ENCODE peak calls at places on chromosome 14, in nine cellular contexts. P is esophagus squamous epithelium; W is BJ; L is CD4-positive, alpha-beta T cell; F is progenitor cell of endocrine pancreas; J is heart right ventricle; X is uterus; B is AG10803; U is neural crest cell. Q is an unnamed sample.
A peak's percentile ranks its signal among the peaks of the same experiment; 100 is the strongest.

GRCh38 chr14:99663716-99664635 is 19.0 kb downstream of the HHIPL1 start:
- DNase-seq in P (no peak), J (no peak), L (no peak), X (no peak), F (no peak), U (peak; percentile 64), B (no peak), W (no peak), Q (no peak)

GRCh38 chr14:99655521-99655920 is 10.6 kb downstream of the HHIPL1 start:
- DNase-seq in P (no peak), W (no peak), U (no peak), X (no peak), B (peak; percentile 31), J (no peak), L (no peak), F (no peak), Q (no peak)

GRCh38 chr14:50091240-50091914 is 25.0 kb downstream of the VCPKMT start:
- DNase-seq in P (no peak), B (no peak), L (no peak), X (no peak), W (no peak), F (no peak), U (no peak), J (no peak), Q (no peak)

GRCh38 chr14:67646136-67646535 is 26.4 kb downstream of the ARG2 start:
- DNase-seq in P (no peak), J (no peak), X (no peak), W (no peak), L (no peak), B (no peak), U (no peak), F (no peak), Q (no peak)

GRCh38 chr14:61525293-61526011 is 169.9 kb upstream of the HIF1A start:
- DNase-seq in J (peak; percentile 52), P (peak; percentile 13), L (peak; percentile 31), F (no peak), W (no peak), X (peak; percentile 50), B (peak; percentile 65), U (no peak), Q (peak; percentile 59)

GRCh38 chr14:56129941-56130340 is 11.7 kb downstream of the PELI2 start:
- DNase-seq in P (no peak), L (no peak), F (no peak), U (no peak), X (no peak), B (no peak), W (no peak), J (peak; percentile 28), Q (no peak)

GRCh38 chr14:95891742-95892141 is 15.1 kb downstream of the TUNAR start:
- DNase-seq in U (no peak), P (no peak), B (peak; percentile 80), W (peak; percentile 26), J (no peak), F (no peak), L (no peak), X (no peak), Q (peak; percentile 94)

GRCh38 chr14:103762011-103762410 is 46.4 kb downstream of the ZFYVE21 start:
- DNase-seq in J (no peak), W (no peak), U (no peak), B (peak; percentile 8), L (no peak), F (no peak), X (no peak), P (no peak), Q (no peak)

GRCh38 chr14:24828486-24828885 is 194.5 kb upstream of the GZMB start:
- DNase-seq in J (no peak), B (peak; percentile 47), U (no peak), F (no peak), L (no peak), P (no peak), X (no peak), W (no peak), Q (peak; percentile 37)

GRCh38 chr14:23442721-23443356 is 7.4 kb upstream of the MYH7 start:
- DNase-seq in L (no peak), X (no peak), P (no peak), B (no peak), W (no peak), F (no peak), U (no peak), J (peak; percentile 73), Q (no peak)

GRCh38 chr14:29607129-29607528 is 320.5 kb downstream of the PRKD1 start:
- DNase-seq in B (no peak), L (no peak), F (no peak), J (no peak), P (no peak), U (no peak), X (no peak), W (no peak), Q (no peak)

GRCh38 chr14:88380405-88380804 is 5.1 kb upstream of the SPATA7 start:
- DNase-seq in X (no peak), L (no peak), B (peak; percentile 6), J (no peak), P (no peak), F (no peak), U (no peak), W (no peak), Q (no peak)
- TF ChIP-seq CTCF in X (no peak), L (no peak), B (peak; percentile 27), J (no peak), P (peak; percentile 5), F (peak; percentile 19), U (peak; percentile 43), W (no peak), Q (peak; percentile 34)

GRCh38 chr14:105374389-105374788 is 23.9 kb upstream of the TEX22 start:
- DNase-seq in J (no peak), B (no peak), P (no peak), W (no peak), L (no peak), F (no peak), X (no peak), U (no peak), Q (no peak)
- TF ChIP-seq CTCF in J (no peak), B (no peak), P (no peak), W (no peak), L (no peak), F (no peak), X (no peak), U (no peak), Q (no peak)

GRCh38 chr14:60327447-60328331 is 78.7 kb downstream of the PPM1A start:
- DNase-seq in L (peak; percentile 1), X (peak; percentile 43), F (peak; percentile 21), U (no peak), P (no peak), J (peak; percentile 11), W (no peak), B (peak; percentile 4), Q (no peak)
- TF ChIP-seq CTCF in L (no peak), X (no peak), F (peak; percentile 31), U (no peak), P (no peak), J (no peak), W (no peak), B (no peak), Q (no peak)

GRCh38 chr14:106094654-106095189 is 568.3 kb downstream of the TMEM121 start:
- DNase-seq in J (no peak), P (no peak), W (no peak), B (no peak), L (peak; percentile 46), F (no peak), X (no peak), U (no peak), Q (no peak)
- TF ChIP-seq CTCF in J (peak; percentile 29), P (no peak), W (peak; percentile 13), B (no peak), L (peak; percentile 35), F (no peak), X (no peak), U (peak; percentile 20), Q (no peak)

GRCh38 chr14:77200406-77200985 is 18.9 kb downstream of the TMEM63C start:
- DNase-seq in X (no peak), L (no peak), P (no peak), W (no peak), J (no peak), B (no peak), F (no peak), U (no peak), Q (no peak)
- TF ChIP-seq CTCF in X (no peak), L (no peak), P (no peak), W (no peak), J (no peak), B (no peak), F (no peak), U (no peak), Q (no peak)

GRCh38 chr14:65821224-65821753 is 408.8 kb downstream of the FUT8 start:
- DNase-seq in L (no peak), F (no peak), P (no peak), W (no peak), J (no peak), U (no peak), X (no peak), B (no peak), Q (no peak)

GRCh38 chr14:65824285-65824977 is 411.9 kb downstream of the FUT8 start:
- DNase-seq in B (peak; percentile 70), P (no peak), J (peak; percentile 48), L (peak; percentile 44), U (peak; percentile 67), F (peak; percentile 44), W (peak; percentile 7), X (peak; percentile 35), Q (peak; percentile 71)

GRCh38 chr14:65827520-65827919 is 415.0 kb downstream of the FUT8 start:
- DNase-seq in L (no peak), B (no peak), W (no peak), F (no peak), J (no peak), X (no peak), P (no peak), U (no peak), Q (no peak)

GRCh38 chr14:65826946-65827345 is 414.4 kb downstream of the FUT8 start:
- DNase-seq in U (no peak), L (no peak), P (no peak), J (no peak), F (no peak), W (no peak), B (no peak), X (no peak), Q (no peak)

DNA sequence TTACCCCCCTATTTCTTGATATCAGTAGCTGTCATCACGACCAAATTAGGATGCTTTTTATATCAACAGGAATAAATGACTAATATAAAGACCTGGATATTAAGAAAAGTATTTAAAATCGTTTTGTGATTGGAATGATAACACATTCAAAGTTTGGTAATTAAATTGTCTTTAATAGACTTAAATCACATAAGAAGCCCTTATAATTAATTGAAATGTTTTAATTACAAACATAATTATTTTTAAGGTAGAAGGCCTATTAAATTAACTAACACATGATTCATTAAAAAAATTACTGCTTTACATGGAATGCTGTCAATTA is 412.4 kb downstream of the FUT8 start:
- DNase-seq in P (no peak), L (no peak), J (no peak), X (no peak), B (no peak), F (no peak), W (no peak), U (no peak), Q (no peak)
- TF ChIP-seq CTCF in P (no peak), L (peak; percentile 46), J (no peak), X (no peak), B (no peak), F (peak; percentile 5), W (no peak), U (peak; percentile 8), Q (peak; percentile 58)

GRCh38 chr14:101529079-101529478 is 32.2 kb upstream of the DIO3 start:
- DNase-seq in F (no peak), L (no peak), B (no peak), W (no peak), P (no peak), X (no peak), J (no peak), U (no peak), Q (no peak)
- TF ChIP-seq CTCF in F (no peak), L (no peak), B (no peak), W (no peak), P (no peak), X (no peak), J (no peak), U (no peak), Q (no peak)

GRCh38 chr14:57884175-57884574 is 18.3 kb upstream of the SLC35F4 start:
- DNase-seq in U (no peak), B (no peak), J (no peak), W (no peak), F (no peak), X (no peak), P (no peak), L (no peak), Q (no peak)
- TF ChIP-seq CTCF in U (peak; percentile 47), B (peak; percentile 28), J (peak; percentile 23), W (peak; percentile 7), F (peak; percentile 26), X (no peak), P (no peak), L (no peak), Q (peak; percentile 59)

Q was measured in HFFc6.